ENCODE peak calls at places on chromosomes 5 and 9, in seven cellular contexts. H is pancreas; K is RWPE2; W is OCI-LY7; V is mammary epithelial cell; Y is MM.1S; J is CD4-positive, alpha-beta T cell. O is an unnamed sample.

GRCh38 chr5:34606101-34606500 is 50.0 kb upstream of the RAI14 start:
- DNase-seq in H (no peak), K (no peak), W (no peak), V (no peak), Y (no peak), J (no peak), O (no peak)

GRCh38 chr5:171840066-171840465 is 54.4 kb downstream of the SMIM23 start:
- DNase-seq in H (no peak), K (no peak), W (peak; percentile 37), V (no peak), Y (no peak), J (no peak), O (no peak)

GRCh38 chr9:71879644-71880174 is 31.3 kb downstream of the ABHD17B start:
- DNase-seq in H (no peak), K (no peak), W (no peak), V (no peak), Y (no peak), J (no peak), O (no peak)

GRCh38 chr9:69355232-69355631 is 30.2 kb downstream of the ENTREP1 start:
- DNase-seq in H (no peak), K (no peak), W (no peak), V (no peak), Y (no peak), J (no peak), O (no peak)

GRCh38 chr9:93132946-93133640 is 958 bp downstream of the NINJ1 start:
- DNase-seq in H (no peak), K (no peak), W (no peak), V (peak; percentile 39), Y (no peak), J (no peak), O (peak; percentile 23)

GRCh38 chr9:109781541-109782197 is 1.7 kb downstream of the PALM2AKAP2 start:
- DNase-seq in H (no peak), K (no peak), W (no peak), V (no peak), Y (no peak), J (no peak), O (no peak)

GRCh38 chr9:135587658-135588057 is 26.1 kb downstream of the PAEP start:
- DNase-seq in H (no peak), K (no peak), W (no peak), V (no peak), Y (no peak), J (no peak), O (no peak)

GRCh38 chr5:40191041-40191550 is 488.6 kb upstream of the PTGER4 start:
- DNase-seq in H (no peak), K (no peak), W (no peak), V (no peak), Y (no peak), J (no peak), O (no peak)

GRCh38 chr5:173866249-173867172 is 21.6 kb upstream of the CPEB4 start:
- DNase-seq in H (peak; percentile 33), K (no peak), W (no peak), V (no peak), Y (no peak), J (no peak), O (peak; percentile 93)

GRCh38 chr5:173029499-173029921 is 26.6 kb upstream of the CREBRF start:
- DNase-seq in H (no peak), K (no peak), W (peak; percentile 17), V (no peak), Y (peak; percentile 31), J (no peak), O (no peak)

GRCh38 chr9:99093492-99093791 is 11.5 kb upstream of the TGFBR1 start:
- DNase-seq in H (no peak), K (no peak), W (no peak), V (no peak), Y (no peak), J (no peak), O (no peak)

GRCh38 chr5:2006971-2007291 is 124.2 kb upstream of the IRX4 start:
- DNase-seq in H (no peak), K (no peak), W (no peak), V (no peak), Y (no peak), J (no peak), O (no peak)

GRCh38 chr9:6658628-6659353 is 13.3 kb upstream of the GLDC start:
- DNase-seq in H (no peak), K (no peak), W (no peak), V (no peak), Y (no peak), J (no peak), O (no peak)

GRCh38 chr5:164013077-164013670 is 507.8 kb downstream of the MAT2B start:
- DNase-seq in H (peak; percentile 43), K (no peak), W (peak; percentile 68), V (peak; percentile 51), Y (peak; percentile 76), J (no peak), O (peak; percentile 6)

GRCh38 chr9:134689320-134690181 is 47.9 kb downstream of the COL5A1 start:
- DNase-seq in H (no peak), K (no peak), W (peak; percentile 17), V (peak; percentile 32), Y (no peak), J (no peak), O (no peak)

GRCh38 chr5:77960863-77961396 is 184.8 kb upstream of the TBCA start:
- DNase-seq in H (no peak), K (no peak), W (no peak), V (peak; percentile 25), Y (peak; percentile 68), J (no peak), O (no peak)

GRCh38 chr5:42751044-42751443 is 5.6 kb upstream of the CCDC152 start:
- DNase-seq in H (no peak), K (no peak), W (no peak), V (no peak), Y (no peak), J (no peak), O (no peak)

GRCh38 chr9:107284636-107285035 is 1.6 kb downstream of the RAD23B start:
- DNase-seq in H (no peak), K (no peak), W (peak; percentile 26), V (no peak), Y (peak; percentile 68), J (no peak), O (no peak)

GRCh38 chr9:3916420-3916819 is 383.4 kb downstream of the GLIS3 start:
- DNase-seq in H (no peak), K (no peak), W (no peak), V (no peak), Y (no peak), J (no peak), O (no peak)

GRCh38 chr5:23977996-23978395 is 470.6 kb downstream of the PRDM9 start:
- DNase-seq in H (no peak), K (no peak), W (peak; percentile 38), V (no peak), Y (peak; percentile 60), J (no peak), O (no peak)

GRCh38 chr5:179278546-179278945 is 66.7 kb downstream of the ADAMTS2 start:
- DNase-seq in H (no peak), K (no peak), W (no peak), V (no peak), Y (no peak), J (no peak), O (no peak)

GRCh38 chr9:33147770-33148169 is 19.4 kb downstream of the B4GALT1 start:
- DNase-seq in H (no peak), K (no peak), W (no peak), V (no peak), Y (no peak), J (no peak), O (no peak)

GRCh38 chr5:776862-777711 is 7.4 kb downstream of the ZDHHC11B start:
- DNase-seq in H (no peak), K (no peak), W (no peak), V (no peak), Y (no peak), J (no peak), O (no peak)

DNA sequence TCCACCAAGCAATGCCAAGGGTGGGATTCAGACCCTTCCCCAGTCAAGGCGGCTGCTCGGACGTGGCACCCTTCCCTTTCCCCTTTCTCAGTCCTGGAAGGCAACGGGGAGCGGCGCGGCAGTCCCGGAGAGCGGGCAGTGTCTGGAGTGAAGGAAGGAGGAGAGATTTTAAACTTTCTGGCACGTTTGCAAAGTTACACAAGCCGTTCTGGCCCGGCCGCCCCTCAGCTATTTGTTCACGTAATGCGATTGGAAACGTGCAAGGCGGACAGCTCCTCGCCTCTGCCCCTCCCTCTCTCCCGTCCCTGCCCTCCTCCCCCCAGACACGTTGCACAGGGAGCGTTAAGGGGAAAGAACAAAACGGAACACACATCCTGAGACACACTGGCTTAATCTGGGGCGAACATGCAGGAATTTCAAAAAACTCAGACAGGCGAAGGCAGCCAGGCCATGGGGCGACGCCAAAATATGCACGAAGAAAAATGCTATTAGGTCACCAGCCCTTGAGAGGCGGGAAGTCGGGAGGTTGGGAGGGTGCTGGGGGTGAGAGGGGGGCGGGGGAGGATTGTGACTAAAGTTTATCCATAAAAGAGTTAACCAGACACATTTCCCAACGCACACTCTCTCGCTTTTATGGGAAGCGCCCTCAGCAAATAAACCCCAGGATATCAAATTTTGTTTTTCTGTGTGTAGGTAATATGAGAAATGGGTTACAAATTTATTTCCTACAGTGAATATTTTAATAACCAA is at the start of gene LOX:
- DNase-seq in H (peak; percentile 50), K (peak; percentile 84), W (no peak), V (peak; percentile 63), Y (no peak), J (no peak), O (no peak)
- H3K27ac ChIP-seq in H (no peak within 1 kb of the TSS), K (peak within 1 kb of the TSS; percentile 76), W (no peak within 1 kb of the TSS), V (peak within 1 kb of the TSS; percentile 36), Y (no peak within 1 kb of the TSS), J (no peak within 1 kb of the TSS), O (no peak within 1 kb of the TSS)

GRCh38 chr9:37486256-37486615 is 488 bp downstream of the POLR1E start:
- DNase-seq in H (no peak), K (no peak), W (no peak), V (no peak), Y (no peak), J (no peak), O (no peak)
- H3K27ac ChIP-seq in H (no peak overlapping the region), K (peak overlapping the region; percentile 56), W (peak overlapping the region; percentile 51), V (peak overlapping the region; percentile 55), Y (peak overlapping the region; percentile 35), J (peak overlapping the region; percentile 67), O (peak overlapping the region; percentile 29)

DNA sequence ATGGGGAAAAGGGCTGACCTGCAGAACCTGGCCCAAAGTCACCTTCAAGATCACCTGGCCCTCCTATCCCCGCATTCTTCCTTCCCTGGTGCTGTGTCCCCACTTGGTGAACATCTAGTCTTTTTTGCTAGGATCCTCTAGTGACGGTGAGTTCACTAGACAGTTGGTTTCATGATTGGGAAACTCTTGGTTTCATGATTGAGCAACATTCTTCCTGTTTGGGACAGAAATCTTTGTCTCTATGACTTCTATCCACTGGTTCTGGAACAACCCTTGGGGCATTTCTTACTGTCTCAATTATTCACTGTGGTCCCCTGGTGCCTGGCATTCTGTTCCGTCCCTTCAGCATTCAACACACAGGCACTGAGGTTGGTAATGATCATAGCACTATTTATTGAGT is 50.2 kb upstream of the DAB2IP start:
- DNase-seq in H (no peak), K (no peak), W (no peak), V (peak; percentile 54), Y (no peak), J (no peak), O (no peak)
- H3K27ac ChIP-seq in H (no peak overlapping the region), K (no peak overlapping the region), W (no peak overlapping the region), V (no peak overlapping the region), Y (no peak overlapping the region), J (no peak overlapping the region), O (no peak overlapping the region)

DNA sequence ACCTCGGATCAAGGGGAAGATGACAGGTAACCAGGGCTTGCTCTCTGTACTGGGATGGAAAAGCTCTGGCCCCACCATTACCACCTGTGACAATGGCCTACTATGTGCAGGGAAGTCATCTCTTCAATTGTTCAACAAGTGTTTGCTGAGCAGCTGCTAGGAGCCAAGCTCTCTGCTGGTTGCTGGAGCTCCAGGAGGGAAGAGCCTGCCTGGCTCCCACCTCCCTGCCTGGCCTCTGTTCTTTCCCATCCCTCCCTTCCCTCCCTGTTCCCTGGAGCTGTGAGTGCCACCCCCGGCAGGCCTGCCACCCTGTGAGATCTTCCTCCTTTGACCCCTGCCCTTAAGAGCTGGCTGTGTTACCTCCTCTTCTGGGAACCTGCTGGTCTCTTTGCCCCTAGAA is 59.7 kb upstream of the IER5L start:
- DNase-seq in H (no peak), K (no peak), W (no peak), V (no peak), Y (no peak), J (no peak), O (no peak)
- H3K27ac ChIP-seq in H (no peak overlapping the region), K (no peak overlapping the region), W (peak overlapping the region; percentile 66), V (no peak overlapping the region), Y (no peak overlapping the region), J (peak overlapping the region; percentile 79), O (peak overlapping the region; percentile 78)